ENCODE peak calls at places on chromosomes 4 and X, in eight cellular contexts. One of them, this sample, is unnamed.
A peak's percentile ranks its signal among the peaks of the same experiment; 100 is the strongest.

GRCh38 chr4:151219938-151220337 is 57.0 kb upstream of the PRSS48 start:
- ATAC-seq in pancreas: no peak
- ATAC-seq in CD8-positive, alpha-beta T cell: no peak
- ATAC-seq in mucosa of descending colon: no peak
- ATAC-seq in RWPE2: no peak
- ATAC-seq in PC-3: no peak
- ATAC-seq in A549: no peak
- ATAC-seq in heart left ventricle: no peak
- ATAC-seq in this sample: no peak

GRCh38 chr4:106238819-106239420 is 77.1 kb downstream of the TBCK start:
- ATAC-seq in pancreas: peak; percentile 92
- ATAC-seq in CD8-positive, alpha-beta T cell: no peak
- ATAC-seq in mucosa of descending colon: peak; percentile 85
- ATAC-seq in RWPE2: peak; percentile 77
- ATAC-seq in PC-3: peak; percentile 56
- ATAC-seq in A549: peak; percentile 84
- ATAC-seq in heart left ventricle: no peak
- ATAC-seq in this sample: no peak

GRCh38 chrX:134622056-134622812 is 36.0 kb downstream of the PLAC1 start:
- ATAC-seq in pancreas: no peak
- ATAC-seq in CD8-positive, alpha-beta T cell: no peak
- ATAC-seq in mucosa of descending colon: no peak
- ATAC-seq in RWPE2: peak; percentile 94
- ATAC-seq in PC-3: peak; percentile 90
- ATAC-seq in A549: peak; percentile 59
- ATAC-seq in heart left ventricle: peak; percentile 62
- ATAC-seq in this sample: no peak

GRCh38 chr4:13526658-13527057 is 17.6 kb downstream of the NKX3-2 start:
- ATAC-seq in pancreas: no peak
- ATAC-seq in CD8-positive, alpha-beta T cell: no peak
- ATAC-seq in mucosa of descending colon: no peak
- ATAC-seq in RWPE2: no peak
- ATAC-seq in PC-3: no peak
- ATAC-seq in A549: no peak
- ATAC-seq in heart left ventricle: no peak
- ATAC-seq in this sample: no peak

GRCh38 chr4:142838781-142839180 is 7.3 kb downstream of the INPP4B start:
- ATAC-seq in pancreas: no peak
- ATAC-seq in CD8-positive, alpha-beta T cell: no peak
- ATAC-seq in mucosa of descending colon: no peak
- ATAC-seq in RWPE2: no peak
- ATAC-seq in PC-3: no peak
- ATAC-seq in A549: no peak
- ATAC-seq in heart left ventricle: no peak
- ATAC-seq in this sample: no peak

GRCh38 chr4:185839204-185839712 is 27.3 kb upstream of the SORBS2 start:
- ATAC-seq in pancreas: peak; percentile 22
- ATAC-seq in CD8-positive, alpha-beta T cell: no peak
- ATAC-seq in mucosa of descending colon: peak; percentile 91
- ATAC-seq in RWPE2: peak; percentile 98
- ATAC-seq in PC-3: peak; percentile 93
- ATAC-seq in A549: peak; percentile 98
- ATAC-seq in heart left ventricle: peak; percentile 85
- ATAC-seq in this sample: peak; percentile 91

GRCh38 chr4:70315928-70316327 is 18.9 kb upstream of the CABS1 start:
- ATAC-seq in pancreas: no peak
- ATAC-seq in CD8-positive, alpha-beta T cell: no peak
- ATAC-seq in mucosa of descending colon: no peak
- ATAC-seq in RWPE2: no peak
- ATAC-seq in PC-3: no peak
- ATAC-seq in A549: no peak
- ATAC-seq in heart left ventricle: no peak
- ATAC-seq in this sample: no peak

GRCh38 chr4:10974371-10974770 is 289.8 kb upstream of the CLNK start:
- ATAC-seq in pancreas: no peak
- ATAC-seq in CD8-positive, alpha-beta T cell: no peak
- ATAC-seq in mucosa of descending colon: no peak
- ATAC-seq in RWPE2: no peak
- ATAC-seq in PC-3: no peak
- ATAC-seq in A549: no peak
- ATAC-seq in heart left ventricle: no peak
- ATAC-seq in this sample: no peak

GRCh38 chr4:102585329-102585728 is 84.2 kb downstream of the NFKB1 start:
- ATAC-seq in pancreas: no peak
- ATAC-seq in CD8-positive, alpha-beta T cell: no peak
- ATAC-seq in mucosa of descending colon: no peak
- ATAC-seq in RWPE2: no peak
- ATAC-seq in PC-3: no peak
- ATAC-seq in A549: no peak
- ATAC-seq in heart left ventricle: no peak
- ATAC-seq in this sample: no peak

GRCh38 chrX:23434356-23434884 is 99.8 kb downstream of the PTCHD1 start:
- ATAC-seq in pancreas: peak; percentile 90
- ATAC-seq in CD8-positive, alpha-beta T cell: no peak
- ATAC-seq in mucosa of descending colon: peak; percentile 81
- ATAC-seq in RWPE2: no peak
- ATAC-seq in PC-3: no peak
- ATAC-seq in A549: no peak
- ATAC-seq in heart left ventricle: peak; percentile 94
- ATAC-seq in this sample: peak; percentile 83

GRCh38 chr4:109614466-109614865 is 54.4 kb downstream of the MCUB start:
- ATAC-seq in pancreas: no peak
- ATAC-seq in CD8-positive, alpha-beta T cell: no peak
- ATAC-seq in mucosa of descending colon: no peak
- ATAC-seq in RWPE2: no peak
- ATAC-seq in PC-3: no peak
- ATAC-seq in A549: no peak
- ATAC-seq in heart left ventricle: no peak
- ATAC-seq in this sample: no peak

GRCh38 chr4:138158746-138159297 is 83.3 kb downstream of the SLC7A11 start:
- ATAC-seq in pancreas: no peak
- ATAC-seq in CD8-positive, alpha-beta T cell: no peak
- ATAC-seq in mucosa of descending colon: no peak
- ATAC-seq in RWPE2: peak; percentile 45
- ATAC-seq in PC-3: peak; percentile 62
- ATAC-seq in A549: no peak
- ATAC-seq in heart left ventricle: no peak
- ATAC-seq in this sample: no peak

GRCh38 chr4:47143261-47143660 is 111.9 kb downstream of the GABRB1 start:
- ATAC-seq in pancreas: no peak
- ATAC-seq in CD8-positive, alpha-beta T cell: no peak
- ATAC-seq in mucosa of descending colon: no peak
- ATAC-seq in RWPE2: no peak
- ATAC-seq in PC-3: no peak
- ATAC-seq in A549: no peak
- ATAC-seq in heart left ventricle: no peak
- ATAC-seq in this sample: no peak

GRCh38 chr4:8188743-8189550 is 10.1 kb upstream of the SH3TC1 start:
- ATAC-seq in pancreas: peak; percentile 73
- ATAC-seq in CD8-positive, alpha-beta T cell: no peak
- ATAC-seq in mucosa of descending colon: peak; percentile 46
- ATAC-seq in RWPE2: peak; percentile 83
- ATAC-seq in PC-3: no peak
- ATAC-seq in A549: no peak
- ATAC-seq in heart left ventricle: peak; percentile 89
- ATAC-seq in this sample: no peak

GRCh38 chr4:88827442-88827841 is 129.8 kb upstream of the NAP1L5 start:
- ATAC-seq in pancreas: no peak
- ATAC-seq in CD8-positive, alpha-beta T cell: no peak
- ATAC-seq in mucosa of descending colon: no peak
- ATAC-seq in RWPE2: no peak
- ATAC-seq in PC-3: no peak
- ATAC-seq in A549: no peak
- ATAC-seq in heart left ventricle: no peak
- ATAC-seq in this sample: no peak

GRCh38 chrX:39438603-39439602 is 637.6 kb downstream of the MID1IP1 start:
- ATAC-seq in pancreas: no peak
- ATAC-seq in CD8-positive, alpha-beta T cell: no peak
- ATAC-seq in mucosa of descending colon: no peak
- ATAC-seq in RWPE2: no peak
- ATAC-seq in PC-3: no peak
- ATAC-seq in A549: no peak
- ATAC-seq in heart left ventricle: no peak
- ATAC-seq in this sample: no peak

GRCh38 chrX:53114864-53115549 is 21.1 kb downstream of the KANTR start:
- ATAC-seq in pancreas: no peak
- ATAC-seq in CD8-positive, alpha-beta T cell: no peak
- ATAC-seq in mucosa of descending colon: peak; percentile 18
- ATAC-seq in RWPE2: no peak
- ATAC-seq in PC-3: no peak
- ATAC-seq in A549: no peak
- ATAC-seq in heart left ventricle: no peak
- ATAC-seq in this sample: no peak

GRCh38 chrX:53115550-53115874 is 21.6 kb downstream of the KANTR start:
- ATAC-seq in pancreas: no peak
- ATAC-seq in CD8-positive, alpha-beta T cell: no peak
- ATAC-seq in mucosa of descending colon: peak; percentile 47
- ATAC-seq in RWPE2: no peak
- ATAC-seq in PC-3: no peak
- ATAC-seq in A549: no peak
- ATAC-seq in heart left ventricle: no peak
- ATAC-seq in this sample: no peak

GRCh38 chrX:53122013-53122412 is 28.1 kb downstream of the KANTR start:
- ATAC-seq in pancreas: no peak
- ATAC-seq in CD8-positive, alpha-beta T cell: no peak
- ATAC-seq in mucosa of descending colon: no peak
- ATAC-seq in RWPE2: no peak
- ATAC-seq in PC-3: no peak
- ATAC-seq in A549: no peak
- ATAC-seq in heart left ventricle: no peak
- ATAC-seq in this sample: no peak

DNA sequence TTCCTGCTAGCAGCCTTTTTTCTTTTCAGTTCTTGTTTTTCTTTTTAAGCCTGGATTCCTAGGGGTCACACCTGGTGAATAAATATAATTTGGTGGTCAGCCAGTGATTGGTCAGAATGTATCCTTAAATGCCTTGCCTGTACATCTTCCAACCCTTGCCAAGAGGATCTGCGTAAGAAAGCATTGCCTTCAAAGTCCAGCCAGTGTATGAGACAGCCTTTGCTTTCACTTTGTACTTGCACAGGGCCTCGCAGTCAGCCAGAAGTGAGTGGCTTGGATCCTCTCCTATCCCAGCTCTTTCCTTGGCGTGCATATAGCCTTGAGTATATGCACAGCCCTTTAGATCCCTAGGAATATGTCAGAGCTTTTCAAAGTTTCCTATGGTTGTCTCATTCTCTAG is 22.2 kb downstream of the KANTR start:
- ATAC-seq in pancreas: peak; percentile 35
- ATAC-seq in CD8-positive, alpha-beta T cell: no peak
- ATAC-seq in mucosa of descending colon: peak; percentile 87
- ATAC-seq in RWPE2: peak; percentile 46
- ATAC-seq in PC-3: no peak
- ATAC-seq in A549: no peak
- ATAC-seq in heart left ventricle: peak; percentile 80
- ATAC-seq in this sample: peak; percentile 79
- H3K9me3 ChIP-seq in pancreas: no peaks in the 10 kb centered on the region
- H3K9me3 ChIP-seq in CD8-positive, alpha-beta T cell: no peaks in the 10 kb centered on the region
- H3K9me3 ChIP-seq in mucosa of descending colon: no peaks in the 10 kb centered on the region
- H3K9me3 ChIP-seq in RWPE2: no peaks in the 10 kb centered on the region
- H3K9me3 ChIP-seq in PC-3: no peaks in the 10 kb centered on the region
- H3K9me3 ChIP-seq in A549: no peaks in the 10 kb centered on the region
- H3K9me3 ChIP-seq in heart left ventricle: no peaks in the 10 kb centered on the region
- H3K9me3 ChIP-seq in this sample: no peaks in the 10 kb centered on the region

GRCh38 chrX:21883258-21883657 is 27.5 kb downstream of the YY2 start:
- ATAC-seq in pancreas: peak; percentile 12
- ATAC-seq in CD8-positive, alpha-beta T cell: no peak
- ATAC-seq in mucosa of descending colon: peak; percentile 33
- ATAC-seq in RWPE2: no peak
- ATAC-seq in PC-3: no peak
- ATAC-seq in A549: no peak
- ATAC-seq in heart left ventricle: peak; percentile 53
- ATAC-seq in this sample: peak; percentile 41
- TF ChIP-seq CTCF in pancreas: no peak
- TF ChIP-seq CTCF in CD8-positive, alpha-beta T cell: no peak
- TF ChIP-seq CTCF in mucosa of descending colon: no peak
- TF ChIP-seq CTCF in RWPE2: no peak
- TF ChIP-seq CTCF in PC-3: no peak
- TF ChIP-seq CTCF in A549: no peak
- TF ChIP-seq CTCF in heart left ventricle: no peak
- TF ChIP-seq CTCF in this sample: no peak

GRCh38 chrX:145502670-145503069 is 255.4 kb downstream of the SPANXN1 start:
- ATAC-seq in pancreas: no peak
- ATAC-seq in CD8-positive, alpha-beta T cell: no peak
- ATAC-seq in mucosa of descending colon: no peak
- ATAC-seq in RWPE2: no peak
- ATAC-seq in PC-3: no peak
- ATAC-seq in A549: no peak
- ATAC-seq in heart left ventricle: no peak
- ATAC-seq in this sample: no peak

DNA sequence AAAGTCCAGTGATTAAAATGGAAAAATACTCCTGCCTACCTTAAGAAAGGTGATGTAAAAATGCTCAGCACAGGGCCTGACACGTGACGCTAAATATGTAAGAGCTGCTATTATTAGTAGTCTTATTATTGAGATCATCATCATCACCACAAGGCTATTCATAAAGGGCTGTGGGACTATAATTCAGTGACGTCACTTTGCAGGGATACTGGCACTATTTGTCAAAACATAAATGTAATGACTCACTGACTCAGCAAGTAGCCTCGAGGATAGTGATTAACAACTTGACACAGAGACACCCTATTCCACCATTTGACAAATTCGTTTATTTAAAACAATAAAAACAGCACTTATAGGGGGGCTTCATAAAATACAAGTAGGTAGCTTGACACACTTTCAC is 258.9 kb downstream of the SPANXN1 start:
- ATAC-seq in pancreas: no peak
- ATAC-seq in CD8-positive, alpha-beta T cell: no peak
- ATAC-seq in mucosa of descending colon: no peak
- ATAC-seq in RWPE2: no peak
- ATAC-seq in PC-3: no peak
- ATAC-seq in A549: no peak
- ATAC-seq in heart left ventricle: no peak
- ATAC-seq in this sample: no peak
- H3K9me3 ChIP-seq in pancreas: no peaks in the 10 kb centered on the region
- H3K9me3 ChIP-seq in CD8-positive, alpha-beta T cell: no peaks in the 10 kb centered on the region
- H3K9me3 ChIP-seq in mucosa of descending colon: peaks cover 4% of the 10 kb centered on the region
- H3K9me3 ChIP-seq in RWPE2: no peaks in the 10 kb centered on the region
- H3K9me3 ChIP-seq in PC-3: no peaks in the 10 kb centered on the region
- H3K9me3 ChIP-seq in A549: no peaks in the 10 kb centered on the region
- H3K9me3 ChIP-seq in heart left ventricle: no peaks in the 10 kb centered on the region
- H3K9me3 ChIP-seq in this sample: no peaks in the 10 kb centered on the region

GRCh38 chrX:38335382-38335781 is 8.1 kb upstream of the RPGR start:
- ATAC-seq in pancreas: peak; percentile 65
- ATAC-seq in CD8-positive, alpha-beta T cell: no peak
- ATAC-seq in mucosa of descending colon: peak; percentile 52
- ATAC-seq in RWPE2: no peak
- ATAC-seq in PC-3: no peak
- ATAC-seq in A549: peak; percentile 54
- ATAC-seq in heart left ventricle: no peak
- ATAC-seq in this sample: no peak
- TF ChIP-seq CTCF in pancreas: no peak
- TF ChIP-seq CTCF in CD8-positive, alpha-beta T cell: no peak
- TF ChIP-seq CTCF in mucosa of descending colon: no peak
- TF ChIP-seq CTCF in RWPE2: no peak
- TF ChIP-seq CTCF in PC-3: peak; percentile 39
- TF ChIP-seq CTCF in A549: no peak
- TF ChIP-seq CTCF in heart left ventricle: no peak
- TF ChIP-seq CTCF in this sample: no peak

GRCh38 chrX:49675075-49675719 is 20.6 kb downstream of the PAGE1 start:
- ATAC-seq in pancreas: no peak
- ATAC-seq in CD8-positive, alpha-beta T cell: no peak
- ATAC-seq in mucosa of descending colon: no peak
- ATAC-seq in RWPE2: no peak
- ATAC-seq in PC-3: no peak
- ATAC-seq in A549: no peak
- ATAC-seq in heart left ventricle: no peak
- ATAC-seq in this sample: no peak
- H3K9me3 ChIP-seq in pancreas: no peaks in the 10 kb centered on the region
- H3K9me3 ChIP-seq in CD8-positive, alpha-beta T cell: no peaks in the 10 kb centered on the region
- H3K9me3 ChIP-seq in mucosa of descending colon: no peaks in the 10 kb centered on the region
- H3K9me3 ChIP-seq in RWPE2: no peaks in the 10 kb centered on the region
- H3K9me3 ChIP-seq in PC-3: no peaks in the 10 kb centered on the region
- H3K9me3 ChIP-seq in A549: no peaks in the 10 kb centered on the region
- H3K9me3 ChIP-seq in heart left ventricle: no peaks in the 10 kb centered on the region
- H3K9me3 ChIP-seq in this sample: no peaks in the 10 kb centered on the region

This sample was measured in gastroesophageal sphincter.